ENCODE peak calls at places on chromosomes 1 and 21, in six cellular contexts. Y is left ventricle myocardium inferior, Z is fibroblast of lung, A is H9, W is tibial nerve, L is DND-41. N is an unnamed sample.

GRCh38 chr1:226722240-226722900 is 16.7 kb downstream of the ITPKB start:
- DNase-seq in Y (no peak), Z (no peak), A (no peak), W (no peak), L (no peak), N (no peak)

GRCh38 chr1:7432896-7433380 is 338.2 kb upstream of the VAMP3 start:
- DNase-seq in Y (no peak), Z (no peak), A (no peak), W (no peak), L (no peak), N (no peak)

GRCh38 chr1:178566187-178566586 is 53.3 kb downstream of the TEX35 start:
- DNase-seq in Y (no peak), Z (peak; percentile 17), A (no peak), W (no peak), L (no peak), N (no peak)

GRCh38 chr1:33361553-33362262 is 40.8 kb upstream of the A3GALT2 start:
- DNase-seq in Y (no peak), Z (no peak), A (no peak), W (no peak), L (no peak), N (no peak)

GRCh38 chr1:43303477-43304286 is 2.9 kb downstream of the TIE1 start:
- DNase-seq in Y (no peak), Z (no peak), A (no peak), W (no peak), L (no peak), N (no peak)

GRCh38 chr1:167186198-167186750 is 34.4 kb upstream of the POU2F1 start:
- DNase-seq in Y (no peak), Z (no peak), A (no peak), W (no peak), L (no peak), N (no peak)

GRCh38 chr21:38847556-38847955 is 41.8 kb downstream of the ETS2 start:
- DNase-seq in Y (no peak), Z (peak; percentile 69), A (no peak), W (no peak), L (no peak), N (no peak)

GRCh38 chr1:67060811-67061218 is 6.9 kb upstream of the SLC35D1 start:
- DNase-seq in Y (no peak), Z (peak; percentile 99), A (no peak), W (no peak), L (no peak), N (no peak)

GRCh38 chr1:54980046-54980527 is 341 bp upstream of the TMEM61 start:
- DNase-seq in Y (no peak), Z (no peak), A (no peak), W (no peak), L (no peak), N (no peak)

DNA sequence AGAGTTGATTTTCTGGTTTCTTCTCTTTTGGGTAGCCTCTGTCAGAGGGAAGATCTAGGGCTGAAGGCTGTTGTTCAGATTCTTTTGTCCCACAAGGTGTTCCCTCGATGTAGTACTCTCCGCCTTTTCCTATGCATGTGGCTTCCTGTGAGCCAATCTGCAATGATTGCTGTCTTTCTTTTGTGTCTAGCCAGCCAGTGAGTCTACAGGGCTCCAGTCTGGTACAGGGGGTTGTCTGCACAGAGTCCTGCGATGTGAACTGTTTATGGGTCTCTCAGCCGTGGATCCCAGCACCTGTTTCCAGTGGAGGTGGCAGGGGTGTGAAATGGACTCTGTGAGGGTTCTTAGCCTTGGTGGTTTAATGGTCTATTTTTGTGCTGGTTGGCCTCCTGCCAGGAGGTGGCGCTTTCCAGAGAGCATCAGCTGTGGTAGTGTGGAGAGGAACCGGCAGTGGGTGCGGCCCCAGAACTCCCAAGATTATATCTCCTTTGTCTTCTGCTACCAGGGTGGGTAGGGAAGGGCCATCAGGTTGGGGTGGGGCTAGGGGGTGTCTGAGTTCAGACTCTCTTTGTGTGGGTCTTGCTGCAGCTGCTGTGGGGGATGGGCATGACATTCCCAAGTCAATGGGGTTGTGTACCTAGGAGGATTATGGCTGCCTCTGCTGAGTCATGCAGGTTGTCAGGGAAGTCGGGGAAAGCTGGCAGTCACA is 81.3 kb upstream of the C21orf91 start:
- DNase-seq in Y (peak; percentile 51), Z (no peak), A (peak; percentile 68), W (no peak), L (no peak), N (no peak)
- H3K27ac ChIP-seq in Y (peak overlapping the region; percentile 86), Z (no peak overlapping the region), A (no peak overlapping the region), W (peak overlapping the region; percentile 44), L (no peak overlapping the region), N (no peak overlapping the region)

GRCh38 chr1:109468903-109469302 is 2.6 kb downstream of the SYPL2 start:
- DNase-seq in Y (no peak), Z (no peak), A (no peak), W (no peak), L (no peak), N (no peak)
- H3K27ac ChIP-seq in Y (no peak overlapping the region), Z (no peak overlapping the region), A (no peak overlapping the region), W (no peak overlapping the region), L (no peak overlapping the region), N (no peak overlapping the region)

DNA sequence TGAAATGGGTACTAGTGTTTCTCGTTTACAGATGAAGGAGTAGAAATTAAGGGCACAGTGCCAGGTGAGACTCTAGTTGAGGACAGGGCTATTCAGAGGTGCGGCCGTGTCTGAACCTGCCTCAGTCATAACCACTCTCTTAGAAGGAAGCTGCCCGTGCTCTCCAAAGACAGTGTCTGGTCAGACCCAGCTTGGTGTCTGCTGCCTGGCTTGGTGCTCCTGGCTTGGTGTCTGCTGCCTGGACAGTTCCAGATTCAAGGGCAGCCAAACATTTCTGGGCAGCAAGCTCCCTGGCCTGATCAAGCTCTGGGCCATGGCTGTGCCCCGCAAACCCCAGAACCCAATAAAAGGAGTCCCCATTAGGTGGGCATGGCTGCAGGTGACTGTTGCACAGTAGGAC is 27.8 kb downstream of the NEK2 start:
- DNase-seq in Y (no peak), Z (no peak), A (no peak), W (no peak), L (no peak), N (no peak)
- H3K27ac ChIP-seq in Y (peak overlapping the region; percentile 6), Z (no peak overlapping the region), A (no peak overlapping the region), W (no peak overlapping the region), L (no peak overlapping the region), N (no peak overlapping the region)

GRCh38 chr1:53135735-53136114 is 6.7 kb downstream of the SLC1A7 start:
- DNase-seq in Y (no peak), Z (peak; percentile 97), A (no peak), W (peak; percentile 61), L (no peak), N (no peak)
- H3K27ac ChIP-seq in Y (peak overlapping the region; percentile 45), Z (peak overlapping the region; percentile 98), A (no peak overlapping the region), W (peak overlapping the region; percentile 66), L (no peak overlapping the region), N (no peak overlapping the region)